ENCODE peak calls at places on chromosome 9, in four cellular contexts. S is SW 1271; N is stimulated activated CD4-positive, alpha-beta T cell treated with anti-CD3 and anti-CD28 coated beads, Interleukin-4, amount 100 ng/mL, for 4 hours; K is HT1080. Y is an unnamed sample.

GRCh38 chr9:95425910-95426551 is 90.7 kb downstream of the PTCH1 start:
- DNase-seq in K (peak; percentile 16), S (peak; percentile 49), N (no peak), Y (peak; percentile 55)

GRCh38 chr9:21294325-21294724 is 10.8 kb downstream of the IFNA5 start:
- DNase-seq in N (no peak), K (peak; percentile 75), S (peak; percentile 0), Y (peak; percentile 83)

GRCh38 chr9:9920425-9920824 is 692.4 kb downstream of the PTPRD start:
- DNase-seq in N (no peak), S (no peak), K (no peak), Y (no peak)

GRCh38 chr9:5635390-5635789 is 6.5 kb downstream of the RIC1 start:
- DNase-seq in N (no peak), K (no peak), S (no peak), Y (no peak)

GRCh38 chr9:70747335-70747734 is 332.9 kb upstream of the KLF9 start:
- DNase-seq in K (no peak), N (no peak), S (no peak), Y (no peak)

GRCh38 chr9:69460002-69460401 is 135.0 kb downstream of the ENTREP1 start:
- DNase-seq in N (no peak), K (no peak), S (no peak), Y (no peak)

GRCh38 chr9:111783424-111783823 is 11.3 kb downstream of the SHOC1 start:
- DNase-seq in K (no peak), S (no peak), N (no peak), Y (no peak)

GRCh38 chr9:68552700-68553099 is 12.0 kb upstream of the TMEM252 start:
- DNase-seq in K (peak; percentile 34), N (no peak), S (peak; percentile 12), Y (peak; percentile 78)

GRCh38 chr9:14313951-14314423 is at the start of gene NFIB:
- DNase-seq in N (no peak), K (peak; percentile 48), S (no peak), Y (peak; percentile 53)

GRCh38 chr9:82299870-82300269 is 311.3 kb downstream of the SPATA31D1 start:
- DNase-seq in K (no peak), S (no peak), N (no peak), Y (no peak)

GRCh38 chr9:114288233-114289051 is 34.5 kb upstream of the ORM1 start:
- DNase-seq in N (peak; percentile 0), K (no peak), S (peak; percentile 25), Y (peak; percentile 23)

GRCh38 chr9:131522257-131523085 is 8.6 kb downstream of the UCK1 start:
- DNase-seq in K (no peak), S (no peak), N (no peak), Y (no peak)

GRCh38 chr9:136052433-136052880 is 42.6 kb downstream of the NACC2 start:
- DNase-seq in N (no peak), K (peak; percentile 45), S (peak; percentile 59), Y (peak; percentile 33)

GRCh38 chr9:98485706-98486105 is 223.0 kb downstream of the GABBR2 start:
- DNase-seq in S (no peak), N (no peak), K (no peak), Y (no peak)

GRCh38 chr9:136337416-136338395 is 10.4 kb downstream of the GPSM1 start:
- DNase-seq in S (no peak), N (no peak), K (no peak), Y (no peak)

GRCh38 chr9:135087489-135087791 is at the start of gene OLFM1:
- DNase-seq in K (peak; percentile 32), S (peak; percentile 67), N (no peak), Y (peak; percentile 48)

GRCh38 chr9:23811633-23812032 is 14.4 kb downstream of the ELAVL2 start:
- DNase-seq in S (no peak), K (no peak), N (no peak), Y (peak; percentile 63)

GRCh38 chr9:128636556-128637530 is 19.8 kb downstream of the DYNC2I2 start:
- DNase-seq in N (no peak), S (no peak), K (no peak), Y (no peak)

GRCh38 chr9:7388755-7389154 is 410.8 kb downstream of the DMAC1 start:
- DNase-seq in S (no peak), K (no peak), N (no peak), Y (no peak)

GRCh38 chr9:99353408-99353807 is 131.3 kb downstream of the SEC61B start:
- DNase-seq in N (no peak), S (no peak), K (peak; percentile 41), Y (peak; percentile 40)

GRCh38 chr9:29208670-29209069 is 1635.4 kb upstream of the C9orf72 start:
- DNase-seq in N (no peak), K (peak; percentile 19), S (peak; percentile 4), Y (peak; percentile 26)

Y was measured in PC-3.